ENCODE peak calls at places on chromosome 2, in four cellular contexts. X is CD8-positive, alpha-beta memory T cell; O is adrenal gland; G is hepatocyte. T is an unnamed sample.

GRCh38 chr2:233463586-233463985 is 103.0 kb downstream of the USP40 start:
- DNase-seq in X (no peak), O (no peak), G (no peak), T (peak)

GRCh38 chr2:66189598-66189997 is 245.3 kb upstream of the MEIS1 start:
- DNase-seq in X (no peak), O (no peak), G (peak), T (no peak)

GRCh38 chr2:112713926-112714325 is 6.9 kb upstream of the NT5DC4 start:
- DNase-seq in X (no peak), O (no peak), G (no peak), T (no peak)

GRCh38 chr2:141137121-141137693 is 993.6 kb downstream of the LRP1B start:
- DNase-seq in X (no peak), O (no peak), G (no peak), T (no peak)

GRCh38 chr2:165408191-165408590 is 61.3 kb upstream of the CSRNP3 start:
- DNase-seq in X (no peak), O (no peak), G (no peak), T (no peak)

GRCh38 chr2:129865976-129866375 is 113.5 kb upstream of the RAB6C start:
- DNase-seq in X (no peak), O (peak), G (no peak), T (no peak)

GRCh38 chr2:177783091-177783490 is 289.5 kb downstream of the PDE11A start:
- DNase-seq in X (no peak), O (no peak), G (no peak), T (no peak)

GRCh38 chr2:175234650-175235049 is 53.1 kb upstream of the ATP5MC3 start:
- DNase-seq in X (no peak), O (no peak), G (no peak), T (no peak)

GRCh38 chr2:108933691-108934117 is 55.3 kb downstream of the EDAR start:
- DNase-seq in X (no peak), O (no peak), G (no peak), T (no peak)

GRCh38 chr2:7881038-7881437 is 800.8 kb upstream of the ID2 start:
- DNase-seq in X (no peak), O (no peak), G (no peak), T (no peak)

GRCh38 chr2:218357194-218358177 is 829 bp downstream of the CATIP start:
- DNase-seq in X (peak), O (no peak), G (no peak), T (peak)

GRCh38 chr2:42888321-42888720 is 95.9 kb upstream of the HAAO start:
- DNase-seq in X (no peak), O (no peak), G (no peak), T (no peak)

GRCh38 chr2:3034396-3034795 is 343.2 kb downstream of the EIPR1 start:
- DNase-seq in X (no peak), O (no peak), G (no peak), T (no peak)

GRCh38 chr2:43840961-43841360 is 2.2 kb downstream of the ABCG8 start:
- DNase-seq in X (no peak), O (no peak), G (no peak), T (no peak)

GRCh38 chr2:173938700-173939384 is 26.3 kb downstream of the SP3 start:
- DNase-seq in X (no peak), O (no peak), G (no peak), T (no peak)

GRCh38 chr2:84483320-84483719 is 24.2 kb upstream of the SUCLG1 start:
- DNase-seq in X (no peak), O (no peak), G (no peak), T (no peak)

GRCh38 chr2:160109243-160109642 is 46.8 kb upstream of the PLA2R1 start:
- DNase-seq in X (no peak), O (no peak), G (no peak), T (no peak)

GRCh38 chr2:118046628-118047210 is 32.8 kb upstream of the CCDC93 start:
- DNase-seq in X (no peak), O (no peak), G (peak), T (no peak)

GRCh38 chr2:32922466-32922865 is 24.3 kb upstream of the LTBP1 start:
- DNase-seq in X (no peak), O (no peak), G (no peak), T (no peak)

DNA sequence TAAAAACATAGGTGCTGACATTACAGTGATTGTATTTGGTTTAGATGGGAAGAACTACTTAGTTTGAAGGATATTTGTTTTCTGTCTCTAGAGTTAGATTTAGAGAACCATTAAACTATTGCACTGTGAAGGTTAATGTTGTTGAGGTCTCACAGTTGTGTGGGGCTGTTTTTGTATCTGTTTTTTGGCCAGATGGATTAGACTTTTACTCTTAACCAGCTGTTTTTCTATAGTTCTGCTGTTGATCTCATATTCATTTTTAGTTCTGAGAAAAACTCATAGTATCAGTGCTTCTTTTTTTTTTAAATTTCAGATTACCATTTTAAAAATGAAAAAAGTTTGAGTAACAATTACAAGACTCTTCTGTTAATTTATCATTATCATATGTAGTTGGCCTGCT is 14.4 kb downstream of the MTX2 start:
- DNase-seq in X (no peak), O (no peak), G (no peak), T (no peak)
- H3K27ac ChIP-seq in X (no peak), O (no peak), G (no peak), T (no peak)

GRCh38 chr2:9941196-9941995 is 10.1 kb upstream of the GRHL1 start:
- DNase-seq in X (no peak), O (no peak), G (peak), T (peak)

GRCh38 chr2:9941996-9942390 is 9.5 kb upstream of the GRHL1 start:
- DNase-seq in X (no peak), O (no peak), G (no peak), T (no peak)

GRCh38 chr2:9937258-9937657 is 14.2 kb upstream of the GRHL1 start:
- DNase-seq in X (no peak), O (no peak), G (no peak), T (no peak)

GRCh38 chr2:9939587-9940485 is 11.7 kb upstream of the GRHL1 start:
- DNase-seq in X (no peak), O (no peak), G (no peak), T (no peak)

GRCh38 chr2:9937968-9938367 is 13.5 kb upstream of the GRHL1 start:
- DNase-seq in X (no peak), O (no peak), G (no peak), T (no peak)
- H3K4me3 ChIP-seq in X (no peak), O (no peak), G (no peak), T (no peak)

DNA sequence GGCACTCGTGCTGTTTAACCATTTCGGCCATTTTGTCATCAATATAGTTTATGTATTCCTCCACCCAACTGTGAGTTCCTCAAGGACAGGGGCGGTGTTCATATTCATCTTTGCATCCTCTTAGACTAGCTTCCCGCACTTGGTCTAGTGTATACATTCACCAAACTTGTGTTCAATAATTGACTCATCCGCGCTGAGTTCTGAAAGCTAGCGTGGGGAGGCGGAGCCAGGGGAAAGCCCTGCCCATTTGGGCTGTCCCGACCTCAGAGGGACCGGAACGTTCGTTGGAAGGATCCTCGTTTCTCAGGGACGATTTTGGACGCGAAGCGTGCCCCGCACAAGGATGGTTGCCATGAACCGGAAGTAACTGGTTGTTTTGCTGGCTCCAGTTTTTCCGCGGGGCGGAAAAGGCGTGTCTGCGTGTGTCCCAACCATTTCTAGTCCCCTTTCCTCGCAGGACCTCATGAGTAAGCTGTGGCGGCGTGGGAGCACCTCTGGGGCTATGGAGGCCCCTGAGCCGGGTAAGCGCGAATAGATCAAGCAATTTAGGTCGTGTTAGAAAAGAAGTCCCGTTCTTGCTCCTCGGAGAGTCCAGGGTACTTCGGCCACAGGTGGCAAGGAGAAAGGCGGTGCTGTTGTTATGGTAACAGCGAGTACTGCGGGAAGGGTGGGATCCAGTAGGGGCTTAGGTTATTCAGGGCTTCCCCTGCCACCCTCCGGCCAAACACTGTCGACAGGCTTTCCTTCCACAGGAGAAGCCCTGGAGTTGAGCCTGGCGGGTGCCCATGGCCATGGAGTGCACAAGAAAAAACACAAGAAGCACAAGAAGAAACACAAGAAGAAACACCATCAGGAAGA is at the start of gene INO80B:
- DNase-seq in X (peak), O (peak), G (peak), T (peak)
- H3K27ac ChIP-seq in X (peak), O (no peak), G (no peak), T (peak)

GRCh38 chr2:128315829-128316776 is 2.6 kb downstream of the HS6ST1 start:
- DNase-seq in X (peak), O (no peak), G (peak), T (peak)
- H3K4me3 ChIP-seq in X (peak), O (peak), G (no peak), T (no peak)

GRCh38 chr2:207285451-207285771 is 119.7 kb upstream of the KLF7 start:
- DNase-seq in X (no peak), O (no peak), G (no peak), T (no peak)

GRCh38 chr2:207282916-207283315 is 117.2 kb upstream of the KLF7 start:
- DNase-seq in X (no peak), O (no peak), G (no peak), T (no peak)

GRCh38 chr2:207283356-207283755 is 117.6 kb upstream of the KLF7 start:
- DNase-seq in X (no peak), O (peak), G (no peak), T (no peak)

GRCh38 chr2:207286106-207286505 is 120.4 kb upstream of the KLF7 start:
- DNase-seq in X (no peak), O (no peak), G (no peak), T (no peak)

GRCh38 chr2:207284556-207285450 is 119.1 kb upstream of the KLF7 start:
- DNase-seq in X (no peak), O (no peak), G (no peak), T (no peak)
- H3K27ac ChIP-seq in X (no peak), O (no peak), G (no peak), T (no peak)

DNA sequence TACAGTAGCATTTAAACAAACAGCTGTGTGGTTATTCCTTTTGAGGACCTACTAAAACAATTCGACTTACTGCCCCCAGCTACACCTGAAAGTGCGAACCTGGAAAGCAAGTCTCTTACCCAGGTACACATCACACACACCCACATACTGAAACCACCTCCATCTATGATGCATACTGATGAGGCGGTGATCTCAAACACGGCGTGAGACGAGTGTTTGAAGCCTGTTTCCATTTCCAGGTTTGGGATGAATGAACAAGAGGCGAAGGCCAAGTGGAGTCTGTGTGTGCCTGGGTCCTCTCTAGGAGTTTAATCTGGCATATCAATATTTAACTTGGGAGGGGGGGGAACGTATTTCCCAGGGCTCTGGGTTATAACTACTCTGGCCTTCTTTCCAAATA is 1.6 kb downstream of the TMEM185B start:
- DNase-seq in X (no peak), O (no peak), G (no peak), T (peak)
- H3K4me3 ChIP-seq in X (no peak), O (no peak), G (no peak), T (no peak)

GRCh38 chr2:59236723-59237122 is 995.6 kb upstream of the FANCL start:
- DNase-seq in X (no peak), O (no peak), G (no peak), T (no peak)
- H3K27ac ChIP-seq in X (no peak), O (no peak), G (no peak), T (no peak)

DNA sequence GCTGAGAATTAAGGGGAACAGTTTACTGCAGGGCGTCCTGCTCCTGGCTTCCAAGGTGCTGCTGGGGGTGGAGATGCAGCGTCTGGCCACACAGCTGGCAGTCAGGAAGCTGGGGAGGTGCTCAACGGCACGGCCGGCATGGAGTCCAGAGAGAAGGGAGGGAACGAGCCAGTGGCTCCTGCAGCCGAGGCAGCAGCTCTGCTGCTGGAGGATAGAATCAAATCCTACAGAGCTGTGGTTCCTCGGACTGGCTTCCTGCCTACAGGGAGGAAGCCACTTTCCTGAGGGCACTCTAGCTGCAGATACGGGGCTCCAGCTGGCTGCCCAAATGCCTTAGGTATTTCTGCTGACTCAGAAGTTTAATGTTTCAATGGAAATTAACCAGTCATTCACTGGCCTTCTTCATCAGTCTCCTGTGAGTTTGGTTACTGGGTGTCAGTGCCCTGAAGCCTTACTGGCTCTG is 266.3 kb downstream of the TWIST2 start:
- DNase-seq in X (no peak), O (no peak), G (peak), T (peak)
- H3K4me3 ChIP-seq in X (no peak), O (no peak), G (no peak), T (no peak)

DNA sequence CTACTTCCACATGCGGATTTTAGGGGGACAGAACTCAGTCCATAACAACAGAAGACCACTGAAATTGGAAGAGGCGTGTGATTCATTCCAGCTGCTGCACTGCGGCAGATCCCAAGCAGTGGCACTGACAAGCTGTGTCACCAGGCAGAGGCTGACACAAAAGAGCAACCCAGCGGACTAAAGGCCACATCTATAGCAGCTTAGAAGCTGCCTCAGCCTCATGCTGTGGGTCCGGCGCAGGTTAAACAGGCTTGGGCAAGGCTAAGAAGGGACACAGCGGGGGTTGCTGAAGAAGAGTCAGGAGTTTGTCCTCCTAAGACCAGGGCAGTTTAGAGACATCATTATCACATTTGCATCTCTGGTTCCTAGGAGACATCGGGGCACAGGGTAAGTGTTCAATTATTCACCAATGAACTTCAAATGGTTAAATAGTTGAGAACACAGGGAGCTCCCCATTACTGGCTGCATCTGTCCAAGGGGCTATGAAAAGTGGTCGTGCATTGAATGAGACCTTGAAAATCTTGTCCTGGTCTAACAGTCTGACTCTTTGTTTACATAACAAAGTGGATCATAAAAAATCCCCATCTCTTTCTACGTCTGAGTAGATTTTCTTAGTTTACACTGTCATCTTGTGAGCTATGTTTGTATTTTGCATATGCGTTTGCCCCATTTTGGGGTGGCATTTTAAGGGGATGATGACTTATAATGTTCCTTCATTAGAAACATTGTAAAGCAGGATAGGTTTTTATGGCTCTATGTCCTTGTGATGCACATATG is 162.3 kb upstream of the TRIB2 start:
- DNase-seq in X (no peak), O (no peak), G (no peak), T (peak)
- H3K27ac ChIP-seq in X (no peak), O (no peak), G (peak), T (peak)

GRCh38 chr2:25132693-25133092 is 35.7 kb downstream of the POMC start:
- DNase-seq in X (no peak), O (no peak), G (no peak), T (no peak)

GRCh38 chr2:25131567-25132295 is 36.6 kb downstream of the POMC start:
- DNase-seq in X (no peak), O (peak), G (peak), T (no peak)

GRCh38 chr2:25131253-25131566 is 37.2 kb downstream of the POMC start:
- DNase-seq in X (no peak), O (no peak), G (no peak), T (no peak)

GRCh38 chr2:25129901-25130520 is 38.4 kb downstream of the POMC start:
- DNase-seq in X (no peak), O (no peak), G (no peak), T (no peak)

DNA sequence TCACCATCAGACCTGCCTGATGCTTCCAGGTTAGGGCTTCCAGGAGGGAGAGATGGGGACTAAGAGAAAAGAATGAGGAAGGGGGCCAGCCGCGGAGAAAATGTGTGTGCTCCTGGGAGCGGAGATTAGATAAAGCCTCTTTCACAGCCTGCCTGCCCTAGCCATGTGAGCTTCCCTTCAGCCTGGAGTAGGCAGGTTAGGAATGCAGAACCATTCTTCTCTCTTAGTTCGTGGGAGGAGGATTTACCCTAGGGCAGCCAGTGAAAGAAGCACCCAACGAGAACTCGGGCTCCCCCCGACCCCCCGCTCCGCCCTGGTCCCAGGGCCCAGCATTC is 36.1 kb downstream of the POMC start:
- DNase-seq in X (no peak), O (no peak), G (peak), T (no peak)
- H3K4me3 ChIP-seq in X (no peak), O (peak), G (no peak), T (no peak)

T was measured in osteoblast.